ENCODE peak calls at places on chromosomes 5 and 9, in five cellular contexts. F, A, B, C and H are unnamed samples.

GRCh38 chr9:123617286-123617685 is 261.3 kb downstream of the CRB2 start:
- DNase-seq in C (no peak), B (no peak), A (no peak), F (no peak), H (no peak)

GRCh38 chr9:118533850-118534249 is 829.6 kb downstream of the TLR4 start:
- DNase-seq in B (no peak), F (no peak), A (no peak), C (no peak), H (no peak)

GRCh38 chr5:125722550-125722949 is 700.7 kb upstream of the GRAMD2B start:
- DNase-seq in A (no peak), F (no peak), B (no peak), C (no peak), H (no peak)

GRCh38 chr9:136011703-136012496 is 50.7 kb upstream of the UBAC1 start:
- DNase-seq in F (no peak), C (peak), B (peak), A (no peak), H (no peak)

GRCh38 chr9:13424204-13424603 is 144.7 kb upstream of the MPDZ start:
- DNase-seq in C (no peak), F (no peak), A (no peak), B (no peak), H (no peak)

GRCh38 chr9:13088734-13089427 is 190.6 kb downstream of the MPDZ start:
- DNase-seq in C (peak), B (peak), F (no peak), A (no peak), H (no peak)

GRCh38 chr9:129270205-129270604 is 92.1 kb upstream of the IER5L start:
- DNase-seq in B (no peak), C (no peak), A (no peak), F (no peak), H (no peak)

GRCh38 chr5:92145852-92146251 is 762.7 kb upstream of the ARRDC3 start:
- DNase-seq in A (no peak), C (no peak), F (no peak), B (no peak), H (no peak)

GRCh38 chr5:108641596-108641995 is 106.1 kb upstream of the FER start:
- DNase-seq in A (no peak), C (no peak), F (no peak), B (no peak), H (no peak)

GRCh38 chr5:150176745-150177485 is 10.3 kb downstream of the CDX1 start:
- DNase-seq in A (no peak), F (no peak), B (no peak), C (no peak), H (no peak)

GRCh38 chr5:73655521-73656160 is 29.6 kb downstream of the ARHGEF28 start:
- DNase-seq in C (no peak), B (no peak), A (no peak), F (no peak), H (no peak)

GRCh38 chr5:155633338-155633957 is 619.9 kb downstream of the KIF4B start:
- DNase-seq in C (no peak), F (no peak), A (no peak), B (no peak), H (no peak)

GRCh38 chr5:1012316-1012841 is 3.8 kb downstream of the NKD2 start:
- DNase-seq in B (no peak), F (no peak), A (no peak), C (peak), H (no peak)

GRCh38 chr5:127997131-127997775 is 86.3 kb upstream of the SLC12A2 start:
- DNase-seq in C (no peak), A (no peak), F (no peak), B (no peak), H (no peak)

GRCh38 chr9:17556255-17556654 is 22.6 kb upstream of the SH3GL2 start:
- DNase-seq in F (no peak), A (no peak), C (no peak), B (no peak), H (no peak)

GRCh38 chr9:76810377-76810957 is 46.2 kb downstream of the PCA3 start:
- DNase-seq in C (peak), F (no peak), A (peak), B (peak), H (no peak)

GRCh38 chr5:71537681-71538080 is 49.5 kb upstream of the MCCC2 start:
- DNase-seq in B (no peak), A (no peak), F (no peak), C (no peak), H (no peak)

GRCh38 chr5:43165323-43165722 is 26.7 kb upstream of the NIM1K start:
- DNase-seq in F (no peak), C (no peak), A (no peak), B (no peak), H (no peak)

GRCh38 chr9:121651014-121651294 is 480 bp upstream of the DAB2IP start:
- DNase-seq in F (no peak), B (no peak), C (no peak), A (no peak), H (no peak)

GRCh38 chr5:73380052-73380451 is 68.5 kb downstream of the FOXD1 start:
- DNase-seq in C (no peak), F (no peak), B (no peak), A (no peak), H (no peak)

GRCh38 chr5:135050244-135050767 is 16.3 kb upstream of the PITX1 start:
- DNase-seq in C (no peak), F (no peak), A (no peak), B (no peak), H (no peak)

GRCh38 chr5:57761513-57761912 is 278.9 kb upstream of the ACTBL2 start:
- DNase-seq in C (no peak), A (no peak), B (no peak), F (no peak), H (no peak)

GRCh38 chr5:14894748-14895147 is 23.2 kb upstream of the ANKH start:
- DNase-seq in F (no peak), A (no peak), C (no peak), B (no peak), H (no peak)

GRCh38 chr9:100498592-100498991 is 25.6 kb downstream of the TMEFF1 start:
- DNase-seq in C (no peak), B (no peak), A (no peak), F (no peak), H (no peak)

GRCh38 chr9:4073371-4073770 is 226.5 kb downstream of the GLIS3 start:
- DNase-seq in B (no peak), F (no peak), C (no peak), A (no peak), H (no peak)

GRCh38 chr9:132238992-132239391 is 77.1 kb downstream of the NTNG2 start:
- DNase-seq in F (no peak), A (no peak), C (no peak), B (no peak), H (no peak)